ENCODE peak calls at places on chromosomes 2 and 18, in four cellular contexts. Q, O, S and L are unnamed samples.

GRCh38 chr2:9554841-9555337 is 741 bp downstream of the ADAM17 start:
- DNase-seq in Q (peak), O (peak), S (no peak), L (no peak)

GRCh38 chr2:168216351-168217005 is 30.9 kb downstream of the STK39 start:
- DNase-seq in Q (peak), O (no peak), S (no peak), L (no peak)

GRCh38 chr2:215717627-215718412 is 282.0 kb upstream of the FN1 start:
- DNase-seq in Q (no peak), O (no peak), S (no peak), L (no peak)

GRCh38 chr18:70384181-70384790 is 95.4 kb downstream of the SOCS6 start:
- DNase-seq in Q (peak), O (no peak), S (no peak), L (no peak)

GRCh38 chr2:176656776-176657140 is 387.5 kb downstream of the MTX2 start:
- DNase-seq in Q (no peak), O (no peak), S (no peak), L (no peak)

GRCh38 chr2:120486946-120487345 is 141.0 kb downstream of the INHBB start:
- DNase-seq in Q (peak), O (no peak), S (no peak), L (no peak)

GRCh38 chr18:42030586-42031182 is 75.7 kb downstream of the PIK3C3 start:
- DNase-seq in Q (peak), O (no peak), S (peak), L (no peak)

GRCh38 chr2:9268310-9269081 is 61.9 kb downstream of the ASAP2 start:
- DNase-seq in Q (no peak), O (no peak), S (no peak), L (no peak)

GRCh38 chr2:61433606-61434005 is 37.3 kb downstream of the USP34 start:
- DNase-seq in Q (no peak), O (no peak), S (no peak), L (no peak)

GRCh38 chr2:238449909-238450417 is 23.2 kb downstream of the ASB1 start:
- DNase-seq in Q (peak), O (peak), S (no peak), L (no peak)

GRCh38 chr2:9463698-9464034 is 10.7 kb upstream of the IAH1 start:
- DNase-seq in Q (peak), O (no peak), S (no peak), L (no peak)